ENCODE peak calls at places on chromosomes 4 and X, in seven cellular contexts. One of them, this sample, is unnamed.

GRCh38 chr4:25925486-25926201 is 11.6 kb downstream of the SMIM20 start:
- DNase-seq in mesenchymal stem cell: peak; percentile 38
- DNase-seq in trophoblast cell: no peak
- DNase-seq in H9: peak; percentile 55
- DNase-seq in neuronal stem cell: no peak
- DNase-seq in H1: peak; percentile 64
- DNase-seq in IMR-90: peak; percentile 45
- DNase-seq in this sample: peak; percentile 67

GRCh38 chr4:46844325-46844917 is 64.6 kb downstream of the COX7B2 start:
- DNase-seq in H9: peak; percentile 29
- DNase-seq in trophoblast cell: peak; percentile 17
- DNase-seq in neuronal stem cell: peak; percentile 56
- DNase-seq in H1: no peak
- DNase-seq in mesenchymal stem cell: peak; percentile 63
- DNase-seq in IMR-90: peak; percentile 61
- DNase-seq in this sample: peak; percentile 57

GRCh38 chrX:151153086-151153485 is 23.3 kb upstream of the GPR50 start:
- DNase-seq in H9: peak; percentile 73
- DNase-seq in trophoblast cell: no peak
- DNase-seq in neuronal stem cell: peak; percentile 40
- DNase-seq in mesenchymal stem cell: peak; percentile 3
- DNase-seq in H1: peak; percentile 46
- DNase-seq in IMR-90: peak; percentile 28
- DNase-seq in this sample: peak; percentile 78

GRCh38 chrX:55907968-55908607 is 190.5 kb downstream of the RRAGB start:
- DNase-seq in trophoblast cell: peak; percentile 54
- DNase-seq in H1: peak; percentile 66
- DNase-seq in IMR-90: no peak
- DNase-seq in neuronal stem cell: peak; percentile 37
- DNase-seq in H9: peak; percentile 83
- DNase-seq in mesenchymal stem cell: peak; percentile 61
- DNase-seq in this sample: peak; percentile 91

GRCh38 chr4:47531241-47531953 is 46.3 kb downstream of the ATP10D start:
- DNase-seq in IMR-90: peak; percentile 90
- DNase-seq in H9: no peak
- DNase-seq in trophoblast cell: peak; percentile 35
- DNase-seq in neuronal stem cell: peak; percentile 21
- DNase-seq in H1: no peak
- DNase-seq in mesenchymal stem cell: peak; percentile 83
- DNase-seq in this sample: peak; percentile 87

GRCh38 chrX:73563740-73564073 is 710 bp downstream of the CHIC1 start:
- DNase-seq in trophoblast cell: no peak
- DNase-seq in H9: no peak
- DNase-seq in neuronal stem cell: no peak
- DNase-seq in mesenchymal stem cell: peak; percentile 16
- DNase-seq in H1: no peak
- DNase-seq in IMR-90: no peak
- DNase-seq in this sample: no peak

GRCh38 chr4:164304240-164304639 is 449.7 kb upstream of the SMIM31 start:
- DNase-seq in H9: no peak
- DNase-seq in neuronal stem cell: no peak
- DNase-seq in trophoblast cell: no peak
- DNase-seq in H1: no peak
- DNase-seq in mesenchymal stem cell: no peak
- DNase-seq in IMR-90: no peak
- DNase-seq in this sample: no peak

GRCh38 chr4:27594917-27595316 is 734.3 kb downstream of the STIM2 start:
- DNase-seq in H1: no peak
- DNase-seq in neuronal stem cell: no peak
- DNase-seq in H9: no peak
- DNase-seq in trophoblast cell: no peak
- DNase-seq in IMR-90: no peak
- DNase-seq in mesenchymal stem cell: no peak
- DNase-seq in this sample: no peak

GRCh38 chrX:33198561-33199279 is 12.6 kb downstream of the DMD start:
- DNase-seq in neuronal stem cell: no peak
- DNase-seq in IMR-90: no peak
- DNase-seq in H9: no peak
- DNase-seq in trophoblast cell: no peak
- DNase-seq in mesenchymal stem cell: no peak
- DNase-seq in H1: no peak
- DNase-seq in this sample: peak; percentile 12

GRCh38 chr4:53088132-53088531 is 226.0 kb downstream of the RASL11B start:
- DNase-seq in H1: no peak
- DNase-seq in IMR-90: no peak
- DNase-seq in neuronal stem cell: no peak
- DNase-seq in trophoblast cell: no peak
- DNase-seq in H9: no peak
- DNase-seq in mesenchymal stem cell: no peak
- DNase-seq in this sample: no peak

GRCh38 chr4:970046-970745 is 3.2 kb downstream of the DGKQ start:
- DNase-seq in H9: no peak
- DNase-seq in neuronal stem cell: no peak
- DNase-seq in trophoblast cell: no peak
- DNase-seq in mesenchymal stem cell: no peak
- DNase-seq in H1: no peak
- DNase-seq in IMR-90: no peak
- DNase-seq in this sample: peak; percentile 72

GRCh38 chr4:151389316-151389715 is 19.7 kb upstream of the FHIP1A start:
- DNase-seq in H9: no peak
- DNase-seq in trophoblast cell: peak; percentile 27
- DNase-seq in neuronal stem cell: no peak
- DNase-seq in IMR-90: no peak
- DNase-seq in mesenchymal stem cell: no peak
- DNase-seq in H1: no peak
- DNase-seq in this sample: no peak

GRCh38 chr4:142331132-142331531 is 515.0 kb downstream of the INPP4B start:
- DNase-seq in H1: no peak
- DNase-seq in mesenchymal stem cell: peak; percentile 48
- DNase-seq in trophoblast cell: no peak
- DNase-seq in neuronal stem cell: no peak
- DNase-seq in IMR-90: no peak
- DNase-seq in H9: no peak
- DNase-seq in this sample: no peak

GRCh38 chr4:29970626-29971025 is 749.5 kb upstream of the PCDH7 start:
- DNase-seq in neuronal stem cell: peak; percentile 8
- DNase-seq in H9: peak; percentile 44
- DNase-seq in mesenchymal stem cell: peak; percentile 47
- DNase-seq in H1: no peak
- DNase-seq in trophoblast cell: no peak
- DNase-seq in IMR-90: no peak
- DNase-seq in this sample: peak; percentile 80

GRCh38 chr4:150328496-150328895 is 250.3 kb downstream of the DCLK2 start:
- DNase-seq in IMR-90: no peak
- DNase-seq in neuronal stem cell: no peak
- DNase-seq in H9: no peak
- DNase-seq in H1: no peak
- DNase-seq in mesenchymal stem cell: no peak
- DNase-seq in trophoblast cell: no peak
- DNase-seq in this sample: no peak

GRCh38 chrX:109125304-109125703 is 356.6 kb downstream of the GUCY2F start:
- DNase-seq in H9: no peak
- DNase-seq in neuronal stem cell: no peak
- DNase-seq in IMR-90: no peak
- DNase-seq in trophoblast cell: no peak
- DNase-seq in H1: no peak
- DNase-seq in mesenchymal stem cell: no peak
- DNase-seq in this sample: peak; percentile 0

GRCh38 chr4:162959056-162959455 is 207.6 kb downstream of the NAF1 start:
- DNase-seq in H1: peak; percentile 46
- DNase-seq in IMR-90: no peak
- DNase-seq in trophoblast cell: peak; percentile 8
- DNase-seq in mesenchymal stem cell: no peak
- DNase-seq in neuronal stem cell: no peak
- DNase-seq in H9: peak; percentile 60
- DNase-seq in this sample: peak; percentile 73

GRCh38 chrX:30702736-30703135 is 49.5 kb downstream of the GK start:
- DNase-seq in neuronal stem cell: no peak
- DNase-seq in H1: no peak
- DNase-seq in trophoblast cell: peak; percentile 4
- DNase-seq in mesenchymal stem cell: peak; percentile 84
- DNase-seq in IMR-90: peak; percentile 91
- DNase-seq in H9: no peak
- DNase-seq in this sample: peak; percentile 1

GRCh38 chr4:145861331-145862318 is 77.0 kb downstream of the ZNF827 start:
- DNase-seq in mesenchymal stem cell: no peak
- DNase-seq in neuronal stem cell: no peak
- DNase-seq in H1: no peak
- DNase-seq in trophoblast cell: no peak
- DNase-seq in H9: peak; percentile 36
- DNase-seq in IMR-90: no peak
- DNase-seq in this sample: no peak
- H3K27ac ChIP-seq in mesenchymal stem cell: no peak overlapping the region
- H3K27ac ChIP-seq in neuronal stem cell: no peak overlapping the region
- H3K27ac ChIP-seq in H1: no peak overlapping the region
- H3K27ac ChIP-seq in trophoblast cell: no peak overlapping the region
- H3K27ac ChIP-seq in H9: no peak overlapping the region
- H3K27ac ChIP-seq in IMR-90: no peak overlapping the region
- H3K27ac ChIP-seq in this sample: no peak overlapping the region

GRCh38 chr4:174517502-174517901 is 4.8 kb downstream of the HPGD start:
- DNase-seq in H1: no peak
- DNase-seq in trophoblast cell: no peak
- DNase-seq in mesenchymal stem cell: no peak
- DNase-seq in neuronal stem cell: no peak
- DNase-seq in IMR-90: no peak
- DNase-seq in H9: no peak
- DNase-seq in this sample: no peak
- H2AK5ac ChIP-seq in H1: no peak overlapping the region
- H2AK5ac ChIP-seq in trophoblast cell: no peak overlapping the region
- H2AK5ac ChIP-seq in mesenchymal stem cell: no peak overlapping the region
- H2AK5ac ChIP-seq in neuronal stem cell: no peak overlapping the region
- H2AK5ac ChIP-seq in IMR-90: no peak overlapping the region
- H2AK5ac ChIP-seq in H9: no peak overlapping the region
- H2AK5ac ChIP-seq in this sample: no peak overlapping the region

GRCh38 chr4:79087091-79087490 is 147.9 kb upstream of the PAQR3 start:
- DNase-seq in mesenchymal stem cell: no peak
- DNase-seq in trophoblast cell: no peak
- DNase-seq in IMR-90: no peak
- DNase-seq in H1: no peak
- DNase-seq in neuronal stem cell: peak; percentile 8
- DNase-seq in H9: no peak
- DNase-seq in this sample: no peak

GRCh38 chr4:79083406-79084010 is 144.3 kb upstream of the PAQR3 start:
- DNase-seq in H1: no peak
- DNase-seq in H9: no peak
- DNase-seq in IMR-90: no peak
- DNase-seq in mesenchymal stem cell: peak; percentile 22
- DNase-seq in neuronal stem cell: peak; percentile 14
- DNase-seq in trophoblast cell: no peak
- DNase-seq in this sample: no peak

DNA sequence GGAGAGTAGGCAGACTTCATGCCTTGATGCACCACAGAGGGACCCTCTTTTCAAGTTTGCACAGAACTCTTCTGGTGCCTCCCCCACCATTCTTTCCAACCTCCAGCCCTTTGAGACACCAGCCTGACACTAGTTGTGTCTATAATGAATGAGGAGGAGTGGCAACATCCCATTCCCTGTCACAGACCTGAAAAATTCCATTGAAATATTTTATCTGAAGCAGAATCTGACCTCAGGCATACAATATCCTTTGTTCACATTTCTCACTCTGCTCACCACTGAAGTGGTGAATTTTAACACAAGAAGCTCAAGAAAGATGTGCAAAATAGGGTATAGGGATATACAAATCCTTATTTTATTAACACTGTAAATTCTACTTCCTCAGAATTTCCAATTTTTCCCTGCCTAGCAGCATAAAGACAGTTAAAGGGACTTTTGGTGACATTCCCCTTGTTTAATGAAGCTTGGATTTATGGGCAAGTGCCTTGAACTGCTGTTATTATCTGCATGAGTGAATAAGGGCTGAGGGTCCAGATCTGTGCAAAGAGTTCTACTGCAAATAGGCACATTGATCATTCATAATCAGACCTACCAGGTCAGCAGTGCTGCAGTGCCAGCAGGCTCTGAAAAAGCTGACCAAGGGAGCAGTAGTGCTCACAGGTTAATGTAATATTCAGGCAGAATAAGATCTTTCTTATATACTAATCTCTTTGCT is 149.9 kb upstream of the PAQR3 start:
- DNase-seq in H1: no peak
- DNase-seq in IMR-90: no peak
- DNase-seq in H9: no peak
- DNase-seq in neuronal stem cell: no peak
- DNase-seq in mesenchymal stem cell: no peak
- DNase-seq in trophoblast cell: peak; percentile 19
- DNase-seq in this sample: peak; percentile 6
- H3K27ac ChIP-seq in H1: no peak overlapping the region
- H3K27ac ChIP-seq in IMR-90: no peak overlapping the region
- H3K27ac ChIP-seq in H9: no peak overlapping the region
- H3K27ac ChIP-seq in neuronal stem cell: no peak overlapping the region
- H3K27ac ChIP-seq in mesenchymal stem cell: no peak overlapping the region
- H3K27ac ChIP-seq in trophoblast cell: no peak overlapping the region
- H3K27ac ChIP-seq in this sample: no peak overlapping the region

DNA sequence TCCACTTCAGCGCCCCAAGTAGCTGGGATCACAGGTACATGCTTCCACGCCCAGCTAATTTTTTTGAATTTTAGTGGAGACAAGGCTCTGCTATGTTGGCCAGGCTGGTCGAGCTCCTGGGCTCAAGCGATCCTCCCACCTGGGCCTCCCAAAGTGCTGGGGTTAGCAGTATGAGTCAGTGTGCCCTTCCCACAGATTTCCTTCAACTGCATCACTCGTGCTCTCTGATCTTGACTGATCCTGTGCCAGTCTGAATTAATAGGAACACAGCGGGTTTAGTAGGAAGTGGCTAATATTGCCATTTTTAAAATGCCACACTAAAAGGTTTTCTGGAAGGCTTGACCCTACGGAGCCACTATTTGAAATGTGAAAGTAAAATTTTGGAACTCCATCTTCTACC is 4.3 kb upstream of the SHROOM2 start:
- DNase-seq in neuronal stem cell: no peak
- DNase-seq in mesenchymal stem cell: no peak
- DNase-seq in H1: no peak
- DNase-seq in trophoblast cell: no peak
- DNase-seq in IMR-90: no peak
- DNase-seq in H9: no peak
- DNase-seq in this sample: no peak
- H2AK5ac ChIP-seq in neuronal stem cell: no peak overlapping the region
- H2AK5ac ChIP-seq in mesenchymal stem cell: no peak overlapping the region
- H2AK5ac ChIP-seq in H1: no peak overlapping the region
- H2AK5ac ChIP-seq in trophoblast cell: no peak overlapping the region
- H2AK5ac ChIP-seq in IMR-90: no peak overlapping the region
- H2AK5ac ChIP-seq in H9: no peak overlapping the region
- H2AK5ac ChIP-seq in this sample: no peak overlapping the region

GRCh38 chr4:90419124-90419711 is 292.0 kb downstream of the CCSER1 start:
- DNase-seq in H1: no peak
- DNase-seq in mesenchymal stem cell: peak; percentile 47
- DNase-seq in H9: no peak
- DNase-seq in trophoblast cell: no peak
- DNase-seq in neuronal stem cell: peak; percentile 26
- DNase-seq in IMR-90: peak; percentile 37
- DNase-seq in this sample: peak; percentile 69

GRCh38 chr4:90415116-90415515 is 287.9 kb downstream of the CCSER1 start:
- DNase-seq in H1: no peak
- DNase-seq in neuronal stem cell: no peak
- DNase-seq in mesenchymal stem cell: no peak
- DNase-seq in H9: no peak
- DNase-seq in trophoblast cell: no peak
- DNase-seq in IMR-90: no peak
- DNase-seq in this sample: no peak
- H3K27ac ChIP-seq in H1: no peak overlapping the region
- H3K27ac ChIP-seq in neuronal stem cell: no peak overlapping the region
- H3K27ac ChIP-seq in mesenchymal stem cell: no peak overlapping the region
- H3K27ac ChIP-seq in H9: no peak overlapping the region
- H3K27ac ChIP-seq in trophoblast cell: no peak overlapping the region
- H3K27ac ChIP-seq in IMR-90: no peak overlapping the region
- H3K27ac ChIP-seq in this sample: no peak overlapping the region

GRCh38 chrX:52363247-52363883 is 5.5 kb upstream of the XAGE2 start:
- DNase-seq in H1: no peak
- DNase-seq in neuronal stem cell: no peak
- DNase-seq in H9: no peak
- DNase-seq in trophoblast cell: peak; percentile 51
- DNase-seq in mesenchymal stem cell: no peak
- DNase-seq in IMR-90: peak; percentile 5
- DNase-seq in this sample: peak; percentile 63
- H2AK5ac ChIP-seq in H1: no peak overlapping the region
- H2AK5ac ChIP-seq in neuronal stem cell: no peak overlapping the region
- H2AK5ac ChIP-seq in H9: no peak overlapping the region
- H2AK5ac ChIP-seq in trophoblast cell: no peak overlapping the region
- H2AK5ac ChIP-seq in mesenchymal stem cell: no peak overlapping the region
- H2AK5ac ChIP-seq in IMR-90: no peak overlapping the region
- H2AK5ac ChIP-seq in this sample: no peak overlapping the region